ENCODE peak calls at places on chromosomes 1 and 21, in six cellular contexts. Y is fibroblast of mammary gland, U is heart right ventricle, Z is A549, K is body of pancreas, A is mesothelial cell of epicardium. B is an unnamed sample.

GRCh38 chr21:22421416-22422190 is 1423.4 kb downstream of the NCAM2 start:
- DNase-seq in Y (no peak), U (no peak), Z (no peak), K (no peak), A (no peak), B (no peak)

GRCh38 chr1:227437495-227438008 is 119.3 kb upstream of the CDC42BPA start:
- DNase-seq in Y (peak; percentile 71), U (no peak), Z (peak; percentile 87), K (peak; percentile 20), A (no peak), B (peak; percentile 27)

GRCh38 chr1:228474507-228474906 is 12.7 kb upstream of the RNF187 start:
- DNase-seq in Y (no peak), U (no peak), Z (no peak), K (no peak), A (no peak), B (no peak)

GRCh38 chr1:77068013-77068412 is 151.2 kb downstream of the PIGK start:
- DNase-seq in Y (no peak), U (no peak), Z (no peak), K (no peak), A (no peak), B (no peak)

GRCh38 chr1:9317591-9318331 is 25.1 kb downstream of the SPSB1 start:
- DNase-seq in Y (peak; percentile 66), U (no peak), Z (no peak), K (peak; percentile 25), A (no peak), B (peak; percentile 45)

GRCh38 chr1:2108213-2108876 is 58.1 kb downstream of the PRKCZ start:
- DNase-seq in Y (peak; percentile 46), U (peak; percentile 15), Z (peak; percentile 55), K (no peak), A (no peak), B (no peak)

GRCh38 chr1:186286615-186287317 is 88.3 kb downstream of the TPR start:
- DNase-seq in Y (peak; percentile 93), U (no peak), Z (no peak), K (no peak), A (no peak), B (no peak)

GRCh38 chr1:95832370-95832769 is 598.4 kb downstream of the RWDD3 start:
- DNase-seq in Y (no peak), U (no peak), Z (no peak), K (no peak), A (no peak), B (no peak)

GRCh38 chr1:53148123-53148522 is 5.7 kb upstream of the SLC1A7 start:
- DNase-seq in Y (peak; percentile 72), U (no peak), Z (no peak), K (no peak), A (no peak), B (no peak)

GRCh38 chr1:229716064-229716463 is 90.0 kb downstream of the URB2 start:
- DNase-seq in Y (no peak), U (no peak), Z (no peak), K (no peak), A (no peak), B (no peak)

GRCh38 chr21:31624961-31625491 is 34.5 kb upstream of the SOD1 start:
- DNase-seq in Y (no peak), U (no peak), Z (no peak), K (no peak), A (no peak), B (no peak)

GRCh38 chr1:100075773-100076172 is 57.0 kb downstream of the SASS6 start:
- DNase-seq in Y (peak; percentile 19), U (no peak), Z (no peak), K (no peak), A (no peak), B (peak; percentile 38)

GRCh38 chr1:99115231-99115630 is 110.6 kb upstream of the PLPPR5 start:
- DNase-seq in Y (peak; percentile 7), U (no peak), Z (no peak), K (no peak), A (no peak), B (no peak)

GRCh38 chr1:205248793-205249601 is 21.3 kb downstream of the TMCC2 start:
- DNase-seq in Y (no peak), U (peak; percentile 51), Z (no peak), K (peak; percentile 67), A (peak; percentile 46), B (no peak)

DNA sequence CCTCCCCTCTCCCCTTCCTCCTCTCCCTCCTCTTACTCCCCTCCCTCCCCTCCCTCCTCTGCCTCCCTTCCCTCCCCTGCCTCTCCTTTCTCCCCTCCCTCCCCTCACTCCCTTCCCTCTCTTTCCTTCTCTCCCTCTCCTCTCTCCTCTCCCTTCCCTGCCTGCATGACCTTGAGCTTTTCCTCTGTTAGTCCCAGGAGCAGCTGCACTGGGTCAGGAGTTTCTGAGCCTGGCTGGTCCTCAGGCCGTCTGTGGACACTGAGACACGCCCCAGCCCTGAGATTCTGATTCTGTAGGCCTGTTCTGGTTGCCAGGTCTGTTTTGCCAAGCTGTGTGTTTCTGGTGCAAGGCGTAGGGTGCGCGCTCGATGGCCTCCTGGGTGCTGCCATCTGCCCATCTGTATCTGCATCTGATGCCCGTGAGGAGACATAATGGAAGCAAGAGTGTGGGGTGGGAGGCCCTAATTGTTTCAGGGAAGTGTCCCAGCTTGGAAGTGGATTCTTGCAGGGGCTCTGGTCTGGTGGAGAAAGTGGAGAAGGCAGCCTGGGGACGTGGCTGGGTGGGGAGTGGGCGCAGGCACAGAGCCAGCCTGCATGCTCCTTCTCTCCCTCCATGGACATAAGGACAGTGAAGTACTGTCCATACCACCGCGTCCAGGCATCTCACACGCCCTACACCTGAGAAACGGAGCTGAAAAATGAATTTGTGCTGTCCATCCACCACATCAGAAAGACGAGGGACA is 97.2 kb downstream of the WDR4 start:
- DNase-seq in Y (no peak), U (no peak), Z (no peak), K (peak; percentile 9), A (no peak), B (no peak)
- TF ChIP-seq CTCF in Y (no peak), U (no peak), Z (no peak), K (no peak), A (no peak), B (no peak)

DNA sequence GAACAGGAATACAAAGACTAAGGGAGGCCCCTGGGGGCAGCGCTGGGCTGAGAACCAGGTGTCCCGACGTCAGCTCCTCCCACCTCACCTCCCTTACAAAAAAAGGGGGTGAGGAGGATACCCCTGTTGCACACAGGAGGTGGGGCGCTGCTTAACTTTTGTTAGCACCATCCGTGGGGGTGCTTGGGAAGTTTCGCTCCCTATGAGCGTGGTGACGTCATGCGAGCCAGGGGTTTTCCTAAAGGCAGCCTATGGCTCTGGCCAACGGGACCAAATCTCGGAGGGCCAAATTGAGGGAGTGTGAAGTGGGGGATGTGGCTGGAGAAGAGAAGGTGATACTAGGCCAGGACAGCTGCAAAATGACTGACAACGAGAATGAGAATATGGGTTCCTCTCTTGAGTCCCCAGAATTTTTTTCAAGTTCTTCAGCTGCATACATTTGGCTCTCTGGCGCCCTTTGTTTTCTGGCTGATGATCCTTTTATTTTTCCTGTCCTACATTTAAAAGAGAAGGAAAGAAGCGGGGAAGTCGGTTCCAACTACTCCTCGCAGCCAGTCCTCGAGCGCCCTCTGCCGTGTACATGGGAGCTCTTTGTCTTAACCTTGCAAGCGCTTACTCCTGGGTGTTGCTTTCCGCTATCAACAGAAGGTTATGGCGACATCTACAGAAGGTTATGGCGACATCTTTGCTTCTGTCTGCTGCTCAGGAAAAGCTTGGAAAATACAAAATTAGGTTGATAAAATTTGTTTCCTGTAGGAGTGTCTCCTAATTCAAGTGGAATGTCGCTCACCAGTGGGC is 48.0 kb upstream of the ZC3H11B start:
- DNase-seq in Y (peak; percentile 82), U (peak; percentile 90), Z (peak; percentile 61), K (peak; percentile 91), A (peak; percentile 68), B (peak; percentile 60)
- TF ChIP-seq CTCF in Y (peak; percentile 74), U (peak; percentile 81), Z (peak; percentile 91), K (peak; percentile 70), A (peak; percentile 69), B (peak; percentile 69)

GRCh38 chr1:91617242-91617837 is 116.7 kb downstream of the CDC7 start:
- DNase-seq in Y (no peak), U (peak; percentile 32), Z (no peak), K (peak; percentile 90), A (no peak), B (peak; percentile 22)
- TF ChIP-seq CTCF in Y (no peak), U (peak; percentile 33), Z (no peak), K (peak; percentile 83), A (no peak), B (no peak)

GRCh38 chr1:41611932-41612450 is 127.5 kb upstream of the EDN2 start:
- DNase-seq in Y (no peak), U (no peak), Z (no peak), K (no peak), A (no peak), B (no peak)
- TF ChIP-seq CTCF in Y (no peak), U (no peak), Z (no peak), K (no peak), A (no peak), B (no peak)

GRCh38 chr1:156282143-156282478 is 514 bp downstream of the SMG5 start:
- DNase-seq in Y (no peak), U (no peak), Z (no peak), K (peak; percentile 40), A (no peak), B (no peak)

GRCh38 chr1:156282479-156283222 is at the start of gene SMG5:
- DNase-seq in Y (peak; percentile 99), U (peak; percentile 95), Z (peak; percentile 92), K (peak; percentile 98), A (peak; percentile 88), B (peak; percentile 97)

GRCh38 chr1:156284112-156284511 is at the start of gene TMEM79:
- DNase-seq in Y (no peak), U (no peak), Z (no peak), K (no peak), A (no peak), B (no peak)

GRCh38 chr1:156279837-156280236 is 2.8 kb downstream of the SMG5 start:
- DNase-seq in Y (no peak), U (no peak), Z (no peak), K (no peak), A (no peak), B (no peak)

GRCh38 chr1:156281281-156282142 is 1.1 kb downstream of the SMG5 start:
- DNase-seq in Y (peak; percentile 57), U (peak; percentile 65), Z (no peak), K (peak; percentile 32), A (no peak), B (peak; percentile 57)
- TF ChIP-seq CTCF in Y (peak; percentile 7), U (no peak), Z (no peak), K (no peak), A (no peak), B (peak; percentile 15)

DNA sequence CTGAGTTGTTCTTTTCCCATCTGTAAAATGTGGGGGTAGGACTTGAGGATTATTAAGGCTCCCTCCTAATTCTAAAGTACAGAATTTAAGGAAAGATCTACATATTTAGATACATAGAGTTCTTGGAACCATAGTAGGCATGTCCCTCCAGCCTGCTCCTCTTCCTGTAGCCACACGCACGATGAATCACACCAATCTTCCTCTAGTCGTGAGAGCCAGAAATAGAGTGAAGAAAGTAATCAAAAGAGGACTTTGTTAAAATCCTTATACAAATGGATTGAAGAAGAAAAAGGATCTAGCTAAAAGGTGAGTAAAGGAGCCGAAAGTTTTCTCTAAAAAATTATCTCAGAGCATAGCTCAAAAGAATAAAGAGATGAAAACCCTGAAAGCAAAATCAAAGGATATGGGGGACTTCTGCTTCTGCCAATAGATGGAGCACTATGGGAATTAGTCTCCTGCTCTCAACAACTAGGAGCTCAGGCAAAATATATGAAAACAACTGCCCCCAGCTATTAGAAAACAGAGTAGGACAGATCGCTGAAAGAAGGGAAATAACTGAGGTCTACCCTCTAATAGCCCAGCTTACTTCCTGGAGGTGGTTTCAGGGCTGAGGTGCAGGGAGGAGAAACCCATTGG is 8.5 kb downstream of the C1orf141 start:
- DNase-seq in Y (peak; percentile 30), U (no peak), Z (no peak), K (no peak), A (no peak), B (no peak)
- TF ChIP-seq CTCF in Y (peak; percentile 28), U (no peak), Z (no peak), K (no peak), A (no peak), B (no peak)

GRCh38 chr1:232306269-232306911 is 323.5 kb downstream of the SIPA1L2 start:
- DNase-seq in Y (no peak), U (peak; percentile 45), Z (no peak), K (peak; percentile 25), A (no peak), B (no peak)
- TF ChIP-seq CTCF in Y (no peak), U (peak; percentile 67), Z (no peak), K (no peak), A (no peak), B (no peak)

B was measured in GM20000.